ENCODE peak calls at places on chromosomes 5 and 9, in five cellular contexts. W is CD4-positive, alpha-beta T cell; E is BE2C; N is tibial nerve; U is AG10803. A is an unnamed sample.

GRCh38 chr5:158514353-158514960 is 585.3 kb downstream of the EBF1 start:
- DNase-seq in W (no peak), E (no peak), N (no peak), U (peak), A (no peak)

GRCh38 chr9:112378441-112379176 is 1.3 kb upstream of the HSDL2 start:
- DNase-seq in W (peak), E (no peak), N (no peak), U (no peak), A (no peak)

GRCh38 chr5:155489949-155490348 is 476.4 kb downstream of the KIF4B start:
- DNase-seq in W (no peak), E (no peak), N (no peak), U (no peak), A (no peak)

GRCh38 chr9:100126423-100126822 is 27.4 kb downstream of the INVS start:
- DNase-seq in W (no peak), E (no peak), N (no peak), U (no peak), A (no peak)

GRCh38 chr9:63816742-63817621 is 1468.0 kb downstream of the FOXD4L5 start:
- DNase-seq in W (peak), E (peak), N (peak), U (peak), A (peak)

GRCh38 chr5:81850932-81851331 is 100.0 kb upstream of the SSBP2 start:
- DNase-seq in W (no peak), E (no peak), N (no peak), U (peak), A (no peak)

GRCh38 chr5:121144764-121145163 is 680.7 kb downstream of the PRR16 start:
- DNase-seq in W (no peak), E (no peak), N (no peak), U (peak), A (no peak)

GRCh38 chr9:6415266-6415665 is 2.3 kb downstream of the UHRF2 start:
- DNase-seq in W (no peak), E (no peak), N (no peak), U (no peak), A (no peak)

GRCh38 chr5:139668064-139668880 is 20.1 kb downstream of the CXXC5 start:
- DNase-seq in W (no peak), E (peak), N (no peak), U (peak), A (peak)

GRCh38 chr9:129176786-129177442 is 1.1 kb downstream of the IER5L start:
- DNase-seq in W (no peak), E (peak), N (no peak), U (no peak), A (no peak)
- TF ChIP-seq CTCF in W (no peak), E (no peak), N (no peak), U (no peak), A (no peak)

GRCh38 chr5:141343242-141343952 is at the start of gene PCDHGA3:
- DNase-seq in W (no peak), E (peak), N (no peak), U (peak), A (no peak)
- TF ChIP-seq CTCF in W (no peak), E (peak), N (no peak), U (peak), A (no peak)

GRCh38 chr5:67028981-67029380 is 167.6 kb downstream of the CD180 start:
- DNase-seq in W (no peak), E (no peak), N (no peak), U (no peak), A (no peak)

GRCh38 chr5:67028371-67028770 is 168.2 kb downstream of the CD180 start:
- DNase-seq in W (no peak), E (no peak), N (no peak), U (peak), A (no peak)

GRCh38 chr5:67031689-67032088 is 164.9 kb downstream of the CD180 start:
- DNase-seq in W (no peak), E (no peak), N (no peak), U (no peak), A (no peak)

GRCh38 chr5:67029481-67029880 is 167.1 kb downstream of the CD180 start:
- DNase-seq in W (no peak), E (no peak), N (no peak), U (no peak), A (no peak)

GRCh38 chr5:67030289-67031069 is 166.1 kb downstream of the CD180 start:
- DNase-seq in W (no peak), E (no peak), N (no peak), U (peak), A (no peak)
- TF ChIP-seq CTCF in W (no peak), E (no peak), N (no peak), U (no peak), A (no peak)

GRCh38 chr5:75050415-75050814 is 1.9 kb downstream of the GCNT4 start:
- DNase-seq in W (no peak), E (peak), N (no peak), U (peak), A (no peak)
- TF ChIP-seq CTCF in W (no peak), E (peak), N (no peak), U (peak), A (no peak)

GRCh38 chr5:170338933-170339779 is 41.6 kb upstream of the LCP2 start:
- DNase-seq in W (peak), E (no peak), N (no peak), U (no peak), A (peak)
- TF ChIP-seq CTCF in W (peak), E (no peak), N (peak), U (no peak), A (peak)

DNA sequence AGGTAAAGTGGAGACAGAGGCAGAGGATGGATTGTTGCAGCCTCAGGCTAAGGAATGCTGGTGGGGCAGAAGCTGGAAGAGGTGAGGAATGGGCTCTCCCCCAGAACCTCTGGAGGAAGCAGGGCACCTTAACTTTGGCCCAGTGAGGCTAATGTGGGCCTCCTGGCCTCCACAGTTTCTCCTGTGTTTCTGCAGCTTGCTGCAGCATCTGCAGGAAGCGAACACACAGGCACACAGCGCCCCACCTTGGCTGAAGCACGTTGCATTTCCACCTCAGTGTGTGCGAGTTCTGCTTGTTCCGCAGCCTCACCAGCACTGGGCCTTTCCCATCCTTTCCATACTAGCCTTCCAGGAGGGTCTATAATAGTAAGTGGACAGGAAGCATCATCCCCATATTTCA is 27.2 kb upstream of the ASS1 start:
- DNase-seq in W (no peak), E (no peak), N (no peak), U (no peak), A (no peak)
- TF ChIP-seq CTCF in W (no peak), E (no peak), N (no peak), U (no peak), A (peak)

DNA sequence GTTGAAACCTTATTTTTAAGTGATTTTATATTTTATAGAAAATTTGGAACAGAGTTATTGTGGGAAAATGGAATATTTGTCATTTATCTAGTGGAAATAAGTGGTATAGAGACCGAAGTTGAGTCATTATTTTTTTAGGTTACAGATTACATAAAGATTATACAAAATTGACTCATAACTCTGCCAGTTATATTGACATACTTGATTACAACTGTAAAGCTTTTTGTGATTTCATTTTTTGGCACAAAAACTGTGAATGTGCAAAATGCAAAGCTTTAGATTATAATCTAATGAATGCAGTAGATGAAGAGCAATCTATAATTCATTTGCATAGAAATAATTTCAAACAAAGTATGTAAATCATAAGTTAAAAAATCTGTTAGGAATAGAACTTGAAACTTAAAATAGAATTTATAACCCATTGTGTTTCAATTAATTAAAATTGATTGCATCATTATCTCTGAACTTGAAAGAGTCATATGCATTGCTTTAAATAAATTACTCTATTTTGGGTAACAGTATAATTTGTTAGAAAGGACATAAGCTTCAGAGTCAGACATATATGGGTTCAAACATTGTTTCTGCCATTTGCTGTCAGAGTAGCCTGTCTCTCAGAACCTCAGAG is 280.4 kb downstream of the FER start:
- DNase-seq in W (no peak), E (no peak), N (no peak), U (no peak), A (no peak)
- TF ChIP-seq CTCF in W (no peak), E (no peak), N (no peak), U (no peak), A (no peak)

DNA sequence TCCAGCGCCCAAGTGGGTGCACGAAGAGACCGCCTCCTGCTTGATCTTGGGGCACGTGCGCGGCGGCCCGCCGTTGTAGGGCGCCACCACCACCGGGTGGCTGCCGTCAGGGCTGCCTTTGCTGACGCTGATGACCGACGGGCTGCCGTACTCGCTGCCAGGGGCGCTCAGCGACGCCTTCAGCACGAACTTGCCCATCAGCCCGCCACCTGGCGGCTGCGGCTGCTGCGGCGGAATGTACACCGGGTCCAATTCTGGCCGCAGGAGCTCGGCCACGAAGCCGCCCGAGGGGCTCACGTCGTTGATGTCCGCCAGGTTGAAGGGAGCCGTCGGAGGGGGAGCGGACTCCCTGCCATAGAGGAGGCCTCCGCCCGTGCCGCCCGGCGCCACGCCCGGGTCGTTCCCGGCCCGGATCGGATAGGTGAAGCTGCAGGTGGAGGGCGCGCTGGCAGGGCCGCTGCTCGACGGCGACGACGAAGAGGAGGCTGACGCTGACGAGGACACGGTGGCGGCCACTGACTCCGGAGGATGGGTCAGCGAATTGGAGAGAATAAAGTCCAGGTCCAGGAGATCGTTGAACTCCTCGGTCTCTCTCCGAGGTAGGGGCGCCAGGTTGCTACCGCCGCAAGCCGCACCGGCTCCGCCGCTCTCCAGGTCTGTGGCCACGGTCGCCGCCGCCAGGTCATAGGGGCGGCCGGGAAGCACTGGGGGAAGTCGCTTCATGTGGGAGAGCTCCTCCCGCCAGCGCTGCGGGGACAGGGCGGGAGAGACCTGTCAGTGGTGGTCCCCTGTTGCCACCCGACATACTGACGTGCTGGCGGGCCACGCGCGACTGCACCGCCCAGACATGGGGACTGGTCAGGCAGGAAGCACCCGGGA is 1.8 kb downstream of the KLF4 start:
- DNase-seq in W (no peak), E (peak), N (peak), U (peak), A (peak)
- TF ChIP-seq CTCF in W (no peak), E (peak), N (peak), U (peak), A (peak)

GRCh38 chr9:76887003-76887821 is 18.7 kb downstream of the PRUNE2 start:
- DNase-seq in W (no peak), E (no peak), N (no peak), U (peak), A (no peak)
- TF ChIP-seq CTCF in W (no peak), E (no peak), N (no peak), U (peak), A (no peak)